ENCODE peak calls at places on chromosomes 4 and X, in five cellular contexts. I is dorsolateral prefrontal cortex, W is thoracic aorta, P is A549, O is AG10803. M is an unnamed sample.

GRCh38 chrX:49073641-49074575 is at the start of gene PRAF2:
- DNase-seq in I (peak), W (peak), P (peak), O (peak), M (peak)

GRCh38 chrX:49171752-49172279 is at the start of gene PLP2:
- DNase-seq in I (no peak), W (no peak), P (peak), O (peak), M (peak)

GRCh38 chr4:6180841-6181631 is 19.3 kb downstream of the JAKMIP1 start:
- DNase-seq in I (no peak), W (no peak), P (no peak), O (no peak), M (peak)

GRCh38 chr4:73891739-73892405 is 22.7 kb downstream of the CXCL1 start:
- DNase-seq in I (no peak), W (no peak), P (peak), O (peak), M (no peak)

GRCh38 chr4:153247116-153247490 is 42.9 kb downstream of the TRIM2 start:
- DNase-seq in I (no peak), W (no peak), P (no peak), O (no peak), M (no peak)

GRCh38 chr4:151674804-151675290 is 86.0 kb downstream of the GATB start:
- DNase-seq in I (peak), W (no peak), P (no peak), O (peak), M (no peak)

GRCh38 chrX:41381685-41382084 is 47.7 kb downstream of the DDX3X start:
- DNase-seq in I (no peak), W (no peak), P (peak), O (peak), M (no peak)

GRCh38 chr4:74632634-74633033 is 161.7 kb downstream of the BTC start:
- DNase-seq in I (no peak), W (peak), P (peak), O (peak), M (no peak)

GRCh38 chr4:26132858-26133257 is 188.0 kb upstream of the RBPJ start:
- DNase-seq in I (no peak), W (no peak), P (no peak), O (no peak), M (no peak)
- TF ChIP-seq CTCF in I (no peak), W (no peak), P (no peak), O (no peak), M (peak)

GRCh38 chr4:58247792-58248191 is 1137.6 kb upstream of the IGFBP7 start:
- DNase-seq in I (no peak), W (no peak), P (peak), O (no peak), M (no peak)
- TF ChIP-seq CTCF in I (no peak), W (no peak), P (peak), O (no peak), M (no peak)

GRCh38 chrX:121579016-121579760 is 531.8 kb downstream of the GLUD2 start:
- DNase-seq in I (no peak), W (no peak), P (peak), O (peak), M (no peak)
- TF ChIP-seq CTCF in I (peak), W (no peak), P (peak), O (peak), M (peak)

DNA sequence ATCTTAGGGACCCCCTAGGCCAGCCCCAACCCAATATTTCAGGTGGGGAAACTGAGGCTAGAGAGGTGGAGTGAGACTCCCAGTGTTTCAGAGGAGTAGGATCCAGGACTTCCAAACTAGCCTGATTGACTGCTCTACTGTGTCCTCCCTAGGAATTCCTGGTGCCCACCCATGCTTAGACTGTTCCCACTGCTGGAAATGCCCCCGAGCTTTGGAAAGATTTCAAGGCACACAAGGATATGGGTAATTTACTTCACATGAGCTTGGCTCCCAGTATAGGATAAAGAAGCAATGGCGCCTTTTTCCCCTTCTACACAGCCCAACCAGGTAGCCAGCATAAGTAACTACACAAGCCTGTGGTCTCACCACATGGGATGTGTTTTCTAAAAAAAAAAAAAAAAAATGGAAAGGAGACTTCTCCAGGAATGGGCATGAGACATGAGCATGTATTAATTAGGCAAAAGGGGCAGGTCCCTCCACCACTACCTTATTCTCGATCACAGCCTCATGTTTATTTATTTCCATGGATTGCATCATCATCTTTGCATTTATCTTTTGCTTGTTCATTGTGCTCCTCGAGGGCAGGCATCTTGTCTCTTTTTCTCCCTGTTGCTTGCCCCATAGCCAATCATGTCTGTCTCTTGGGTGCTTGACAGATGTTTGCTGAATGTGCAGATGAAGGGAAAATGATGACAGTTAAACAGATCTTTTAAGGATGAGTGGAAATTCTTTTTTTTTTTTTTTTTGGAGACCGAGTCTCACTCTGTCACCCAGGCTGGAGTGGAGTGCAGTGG is 66.7 kb downstream of the DRD5 start:
- DNase-seq in I (no peak), W (no peak), P (no peak), O (no peak), M (no peak)
- TF ChIP-seq CTCF in I (no peak), W (no peak), P (no peak), O (no peak), M (no peak)

DNA sequence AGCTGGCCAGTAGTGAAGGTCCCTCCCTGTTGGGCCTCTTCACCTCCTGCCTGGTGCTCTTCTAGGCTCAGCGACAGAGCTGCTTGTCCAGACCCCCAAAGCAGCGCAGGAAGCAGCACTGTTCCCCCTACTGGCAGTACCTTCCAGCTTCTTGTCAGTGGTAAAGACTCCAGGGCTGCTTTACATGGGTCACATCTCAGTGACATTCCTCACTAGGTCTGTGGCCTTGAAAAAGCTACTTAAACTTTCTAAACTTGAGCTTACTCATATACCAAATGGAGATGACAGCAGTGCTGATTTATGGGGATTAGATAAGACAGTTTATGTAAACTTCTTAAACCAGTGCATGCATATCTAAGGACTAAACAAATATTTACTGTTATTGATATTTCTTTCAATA is 117.3 kb downstream of the FAT4 start:
- DNase-seq in I (no peak), W (no peak), P (peak), O (peak), M (no peak)
- TF ChIP-seq CTCF in I (peak), W (no peak), P (no peak), O (no peak), M (no peak)

DNA sequence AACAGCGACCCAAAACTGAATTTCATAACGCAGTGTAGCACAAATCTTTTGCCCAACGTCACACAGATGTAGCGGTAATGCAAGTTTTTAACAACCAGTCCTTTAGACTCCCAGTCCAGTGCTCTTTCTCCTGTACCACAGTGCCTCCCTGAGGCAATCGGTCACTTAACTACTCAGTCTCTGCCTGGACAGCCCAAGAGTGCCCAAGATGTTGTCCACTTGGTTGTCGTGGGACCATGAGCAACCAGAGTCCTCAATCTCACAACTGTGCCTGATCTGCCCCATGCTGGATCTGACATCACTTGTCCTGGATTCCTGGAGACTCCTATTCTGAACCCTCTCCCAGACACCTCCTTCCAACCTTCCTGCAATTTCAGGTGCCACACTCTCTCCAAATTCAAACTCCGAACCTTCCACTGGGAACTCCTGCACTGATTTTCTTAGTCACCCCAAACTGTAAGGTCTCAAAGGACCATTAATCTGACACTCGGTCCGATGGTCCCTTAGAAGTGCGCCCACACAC is 702 bp downstream of the MMGT1 start:
- DNase-seq in I (no peak), W (no peak), P (peak), O (peak), M (no peak)
- TF ChIP-seq CTCF in I (no peak), W (no peak), P (peak), O (peak), M (no peak)

GRCh38 chr4:109332926-109333464 is 30.5 kb upstream of the COL25A1 start:
- DNase-seq in I (no peak), W (no peak), P (no peak), O (peak), M (no peak)
- TF ChIP-seq CTCF in I (no peak), W (no peak), P (no peak), O (peak), M (peak)

DNA sequence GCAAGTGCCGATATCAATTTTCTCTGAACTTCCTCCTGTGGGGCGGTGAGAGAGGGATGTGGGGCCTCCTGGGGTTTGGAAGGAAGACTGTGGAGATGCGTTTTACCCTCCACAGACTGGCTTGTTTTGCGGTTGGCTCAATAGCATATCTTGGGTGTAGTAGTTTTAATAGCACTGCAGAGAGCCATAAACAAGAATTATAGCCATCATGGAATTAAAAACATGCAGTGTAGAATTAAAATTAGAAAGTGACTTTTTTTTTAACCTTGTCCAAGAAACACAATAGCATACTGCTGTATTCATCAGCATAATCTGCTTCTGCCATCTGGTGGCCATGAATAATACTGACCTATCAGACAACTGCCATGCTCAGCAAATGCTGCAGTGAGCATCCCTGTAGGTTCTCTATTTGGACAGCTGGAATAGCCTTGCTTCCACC is 47.3 kb upstream of the SCML1 start:
- DNase-seq in I (no peak), W (peak), P (peak), O (peak), M (peak)
- TF ChIP-seq CTCF in I (peak), W (peak), P (peak), O (peak), M (peak)

GRCh38 chr4:166165829-166166420 is 292.9 kb downstream of the TLL1 start:
- DNase-seq in I (no peak), W (no peak), P (peak), O (peak), M (peak)
- TF ChIP-seq CTCF in I (peak), W (peak), P (peak), O (peak), M (peak)

GRCh38 chr4:92035666-92036065 is 268.1 kb upstream of the GRID2 start:
- DNase-seq in I (no peak), W (no peak), P (no peak), O (no peak), M (no peak)

DNA sequence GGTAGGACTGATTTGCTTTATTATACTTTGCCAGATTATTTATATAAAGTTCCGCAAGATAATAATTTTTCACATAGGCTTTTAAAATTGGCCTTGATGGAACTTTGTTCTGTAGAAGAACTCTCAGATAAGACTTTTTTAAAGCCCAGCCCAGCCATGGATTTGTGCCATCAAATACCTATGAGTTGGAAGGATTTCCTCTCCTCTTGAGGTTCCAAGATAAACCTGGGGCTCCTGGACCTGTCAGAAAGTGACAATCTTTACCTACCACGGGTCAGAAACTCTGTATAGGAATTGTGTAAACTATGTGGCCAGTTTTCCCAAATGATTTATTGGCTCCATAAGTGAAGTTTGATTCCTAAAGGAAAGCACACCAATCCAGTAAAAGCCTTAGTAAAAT is 271.9 kb upstream of the GRID2 start:
- DNase-seq in I (no peak), W (no peak), P (no peak), O (no peak), M (no peak)
- TF ChIP-seq CTCF in I (no peak), W (no peak), P (no peak), O (no peak), M (no peak)

M was measured in GM10248.